ENCODE peak calls at places on chromosomes 11 and 22, in six cellular contexts. M is mesendoderm, O is neuronal stem cell, K is H1, R is H9, I is mesenchymal stem cell. P is an unnamed sample.

GRCh38 chr11:107276057-107276456 is 181.6 kb downstream of the CWF19L2 start:
- DNase-seq in M (no peak), O (no peak), K (no peak), R (no peak), I (no peak), P (no peak)

GRCh38 chr11:45265963-45266692 is 20.0 kb downstream of the SYT13 start:
- DNase-seq in M (no peak), O (no peak), K (no peak), R (no peak), I (no peak), P (no peak)

GRCh38 chr11:13384837-13385417 is 78.1 kb downstream of the BTBD10 start:
- DNase-seq in M (peak; percentile 74), O (peak; percentile 23), K (peak; percentile 15), R (peak; percentile 54), I (peak; percentile 56), P (peak; percentile 68)

GRCh38 chr11:126357969-126358762 is 2.7 kb downstream of the ST3GAL4 start:
- DNase-seq in M (no peak), O (no peak), K (no peak), R (no peak), I (no peak), P (no peak)

GRCh38 chr11:86571273-86571948 is 101.0 kb downstream of the ME3 start:
- DNase-seq in M (peak; percentile 95), O (no peak), K (peak; percentile 76), R (peak; percentile 91), I (no peak), P (no peak)

GRCh38 chr11:131601586-131601985 is 231.2 kb downstream of the NTM start:
- DNase-seq in M (no peak), O (no peak), K (no peak), R (no peak), I (no peak), P (no peak)

GRCh38 chr11:3158131-3158591 is 6.9 kb downstream of the OSBPL5 start:
- DNase-seq in M (no peak), O (no peak), K (no peak), R (no peak), I (no peak), P (no peak)

GRCh38 chr11:130644187-130644586 is 195.7 kb downstream of the ADAMTS15 start:
- DNase-seq in M (peak; percentile 75), O (no peak), K (peak; percentile 29), R (peak; percentile 80), I (no peak), P (no peak)

GRCh38 chr22:48900626-48901025 is 927.0 kb downstream of the BRD1 start:
- DNase-seq in M (no peak), O (no peak), K (no peak), R (no peak), I (no peak), P (no peak)

GRCh38 chr11:75350743-75351540 is 519 bp downstream of the ARRB1 start:
- DNase-seq in M (peak; percentile 79), O (no peak), K (no peak), R (peak; percentile 70), I (peak; percentile 64), P (peak; percentile 46)

GRCh38 chr11:44248109-44248508 is 61.8 kb downstream of the ALX4 start:
- DNase-seq in M (no peak), O (no peak), K (no peak), R (no peak), I (no peak), P (no peak)

GRCh38 chr22:27416553-27417427 is 384.8 kb downstream of the MN1 start:
- DNase-seq in M (peak; percentile 95), O (no peak), K (peak; percentile 23), R (peak; percentile 78), I (peak; percentile 14), P (peak; percentile 88)

GRCh38 chr22:46061124-46061410 is 84.1 kb upstream of the WNT7B start:
- DNase-seq in M (no peak), O (no peak), K (no peak), R (no peak), I (no peak), P (no peak)

GRCh38 chr11:117633976-117634755 is 162.8 kb downstream of the DSCAML1 start:
- DNase-seq in M (no peak), O (no peak), K (no peak), R (no peak), I (no peak), P (no peak)

GRCh38 chr22:32546480-32546879 is 71.9 kb downstream of the FBXO7 start:
- DNase-seq in M (peak; percentile 36), O (no peak), K (no peak), R (no peak), I (no peak), P (no peak)

GRCh38 chr11:100930185-100930778 is 199.3 kb downstream of the PGR start:
- DNase-seq in M (peak; percentile 63), O (peak; percentile 56), K (no peak), R (no peak), I (peak; percentile 81), P (peak; percentile 81)

GRCh38 chr11:102172127-102172848 is 62.0 kb downstream of the YAP1 start:
- DNase-seq in M (no peak), O (no peak), K (no peak), R (no peak), I (peak; percentile 83), P (peak; percentile 54)

GRCh38 chr11:125171974-125172373 is 7.4 kb downstream of the PKNOX2 start:
- DNase-seq in M (no peak), O (no peak), K (no peak), R (no peak), I (no peak), P (no peak)

GRCh38 chr11:22343411-22344032 is 5.3 kb downstream of the SLC17A6 start:
- DNase-seq in M (peak; percentile 62), O (peak; percentile 21), K (no peak), R (peak; percentile 61), I (no peak), P (no peak)

GRCh38 chr11:114106986-114107385 is 47.5 kb downstream of the ZBTB16 start:
- DNase-seq in M (no peak), O (no peak), K (no peak), R (no peak), I (no peak), P (no peak)

GRCh38 chr11:24344222-24344621 is 152.6 kb upstream of the LUZP2 start:
- DNase-seq in M (no peak), O (no peak), K (no peak), R (no peak), I (no peak), P (no peak)

GRCh38 chr22:43990044-43990443 is 34.1 kb upstream of the PARVB start:
- DNase-seq in M (no peak), O (no peak), K (no peak), R (no peak), I (no peak), P (no peak)

GRCh38 chr22:32482708-32483107 is 8.1 kb downstream of the FBXO7 start:
- DNase-seq in M (no peak), O (no peak), K (no peak), R (no peak), I (no peak), P (peak; percentile 22)

GRCh38 chr22:31497148-31497938 is 1.0 kb downstream of the SFI1 start:
- DNase-seq in M (no peak), O (no peak), K (no peak), R (no peak), I (no peak), P (no peak)

GRCh38 chr11:44894217-44894617 is 56.5 kb downstream of the TP53I11 start:
- DNase-seq in M (peak; percentile 88), O (peak; percentile 80), K (peak; percentile 79), R (peak; percentile 91), I (peak; percentile 66), P (peak; percentile 66)

GRCh38 chr11:111912535-111912934 is at the start of gene HSPB2:
- DNase-seq in M (no peak), O (no peak), K (no peak), R (no peak), I (no peak), P (no peak)
- H4K8ac ChIP-seq in M (peak within 1 kb of the TSS; percentile 28), O (no peak within 1 kb of the TSS), K (peak within 1 kb of the TSS; percentile 75), R (no peak within 1 kb of the TSS), I (peak within 1 kb of the TSS; percentile 78), P (peak within 1 kb of the TSS; percentile 93)

GRCh38 chr11:80637011-80637410 is 1196.2 kb upstream of the TENM4 start:
- DNase-seq in M (no peak), O (no peak), K (no peak), R (no peak), I (no peak), P (no peak)

GRCh38 chr11:80632691-80633090 is 1191.9 kb upstream of the TENM4 start:
- DNase-seq in M (peak; percentile 67), O (no peak), K (no peak), R (no peak), I (no peak), P (no peak)

GRCh38 chr11:80627364-80627763 is 1186.5 kb upstream of the TENM4 start:
- DNase-seq in M (peak; percentile 51), O (no peak), K (no peak), R (no peak), I (no peak), P (no peak)

GRCh38 chr11:80632156-80632555 is 1191.3 kb upstream of the TENM4 start:
- DNase-seq in M (peak; percentile 56), O (no peak), K (no peak), R (no peak), I (no peak), P (no peak)
- H4K8ac ChIP-seq in M (no peak overlapping the region), O (no peak overlapping the region), K (no peak overlapping the region), R (no peak overlapping the region), I (no peak overlapping the region), P (no peak overlapping the region)

GRCh38 chr22:20080445-20080775 is 369 bp downstream of the DGCR8 start:
- DNase-seq in M (peak; percentile 71), O (peak; percentile 58), K (no peak), R (peak; percentile 52), I (peak; percentile 77), P (peak; percentile 30)

GRCh38 chr22:20083157-20083890 is 3.3 kb downstream of the DGCR8 start:
- DNase-seq in M (peak; percentile 41), O (no peak), K (no peak), R (no peak), I (no peak), P (no peak)

GRCh38 chr22:20080776-20081654 is 974 bp downstream of the DGCR8 start:
- DNase-seq in M (peak; percentile 82), O (peak; percentile 45), K (peak; percentile 31), R (peak; percentile 56), I (peak; percentile 83), P (peak; percentile 67)

GRCh38 chr22:20076627-20077172 is 3.3 kb upstream of the DGCR8 start:
- DNase-seq in M (no peak), O (no peak), K (no peak), R (no peak), I (no peak), P (no peak)

DNA sequence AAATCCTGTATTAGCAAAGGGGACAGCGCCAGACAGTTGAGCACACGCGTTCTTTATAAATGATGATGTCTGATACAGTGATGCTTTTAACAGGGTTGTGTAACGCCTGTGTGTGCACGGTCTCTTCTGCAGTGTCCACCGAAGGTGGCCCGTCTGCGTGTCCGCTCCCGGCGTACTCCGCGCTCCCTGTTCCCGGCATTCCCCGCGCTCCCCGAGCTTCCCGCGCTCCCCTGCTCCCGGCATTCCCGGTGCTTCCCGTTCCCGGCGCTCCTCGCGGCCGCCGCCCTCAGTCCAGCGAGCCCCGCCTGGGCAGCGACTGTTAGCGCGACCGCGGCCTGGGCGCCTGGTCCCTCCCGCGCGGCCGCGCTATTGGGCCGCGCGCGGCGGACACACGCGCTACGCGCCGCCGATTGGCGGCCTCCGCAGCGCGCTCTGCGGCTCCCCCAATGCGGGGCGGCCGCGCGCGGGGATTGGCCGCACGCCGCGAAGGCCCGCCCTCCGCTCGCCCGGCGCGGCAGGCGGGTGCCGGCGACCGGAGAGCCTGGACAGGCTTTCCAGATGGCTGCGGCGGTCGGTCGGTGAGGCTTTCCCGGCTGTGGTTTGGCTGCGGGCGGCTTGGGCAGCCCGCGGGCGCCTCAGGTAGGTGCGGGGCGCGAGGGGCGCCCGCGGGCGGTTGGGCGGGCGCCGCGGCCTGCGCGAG is at the start of gene DGCR8:
- DNase-seq in M (peak; percentile 97), O (peak; percentile 92), K (peak; percentile 64), R (peak; percentile 94), I (peak; percentile 92), P (peak; percentile 93)
- H4K8ac ChIP-seq in M (peak within 1 kb of the TSS; percentile 99), O (no peak within 1 kb of the TSS), K (peak within 1 kb of the TSS; percentile 94), R (no peak within 1 kb of the TSS), I (peak within 1 kb of the TSS; percentile 100), P (peak within 1 kb of the TSS; percentile 100)

GRCh38 chr11:9573054-9573774 is at the start of gene WEE1:
- DNase-seq in M (peak; percentile 100), O (peak; percentile 99), K (peak; percentile 97), R (peak; percentile 99), I (peak; percentile 98), P (peak; percentile 98)
- H4K8ac ChIP-seq in M (peak within 1 kb of the TSS; percentile 77), O (no peak within 1 kb of the TSS), K (peak within 1 kb of the TSS; percentile 95), R (no peak within 1 kb of the TSS), I (peak within 1 kb of the TSS; percentile 98), P (peak within 1 kb of the TSS; percentile 88)

P was measured in IMR-90.